ENCODE peak calls at places on chromosome 5, in seven cellular contexts. One of them, this sample, is unnamed.

GRCh38 chr5:95969646-95970358 is 8.2 kb upstream of the ELL2 start:
- DNase-seq in suprapubic skin: no peak
- DNase-seq in heart left ventricle: no peak
- DNase-seq in IMR-90: peak; percentile 84
- DNase-seq in Peyer's patch: no peak
- DNase-seq in transverse colon: no peak
- DNase-seq in esophagus squamous epithelium: no peak
- DNase-seq in this sample: no peak

GRCh38 chr5:33690736-33691135 is 201.1 kb downstream of the ADAMTS12 start:
- DNase-seq in suprapubic skin: no peak
- DNase-seq in heart left ventricle: no peak
- DNase-seq in IMR-90: peak; percentile 96
- DNase-seq in Peyer's patch: no peak
- DNase-seq in transverse colon: no peak
- DNase-seq in esophagus squamous epithelium: no peak
- DNase-seq in this sample: no peak

GRCh38 chr5:39100851-39101396 is 26.7 kb upstream of the RICTOR start:
- DNase-seq in suprapubic skin: no peak
- DNase-seq in heart left ventricle: no peak
- DNase-seq in IMR-90: peak; percentile 99
- DNase-seq in Peyer's patch: no peak
- DNase-seq in transverse colon: no peak
- DNase-seq in esophagus squamous epithelium: no peak
- DNase-seq in this sample: no peak

GRCh38 chr5:9895305-9895650 is 265.1 kb upstream of the TAS2R1 start:
- DNase-seq in suprapubic skin: no peak
- DNase-seq in heart left ventricle: no peak
- DNase-seq in IMR-90: no peak
- DNase-seq in Peyer's patch: no peak
- DNase-seq in transverse colon: no peak
- DNase-seq in esophagus squamous epithelium: no peak
- DNase-seq in this sample: no peak

GRCh38 chr5:65535529-65535987 is 27.4 kb downstream of the CENPK start:
- DNase-seq in suprapubic skin: no peak
- DNase-seq in heart left ventricle: no peak
- DNase-seq in IMR-90: peak; percentile 54
- DNase-seq in Peyer's patch: no peak
- DNase-seq in transverse colon: no peak
- DNase-seq in esophagus squamous epithelium: no peak
- DNase-seq in this sample: no peak

GRCh38 chr5:19739691-19740090 is 248.3 kb downstream of the CDH18 start:
- DNase-seq in suprapubic skin: no peak
- DNase-seq in heart left ventricle: no peak
- DNase-seq in IMR-90: no peak
- DNase-seq in Peyer's patch: no peak
- DNase-seq in transverse colon: no peak
- DNase-seq in esophagus squamous epithelium: no peak
- DNase-seq in this sample: no peak

GRCh38 chr5:76527685-76528161 is 95.5 kb downstream of the F2RL2 start:
- DNase-seq in suprapubic skin: no peak
- DNase-seq in heart left ventricle: no peak
- DNase-seq in IMR-90: peak; percentile 17
- DNase-seq in Peyer's patch: no peak
- DNase-seq in transverse colon: no peak
- DNase-seq in esophagus squamous epithelium: no peak
- DNase-seq in this sample: no peak

GRCh38 chr5:96476654-96477053 is 43.6 kb upstream of the PCSK1 start:
- DNase-seq in suprapubic skin: no peak
- DNase-seq in heart left ventricle: no peak
- DNase-seq in IMR-90: peak; percentile 69
- DNase-seq in Peyer's patch: no peak
- DNase-seq in transverse colon: no peak
- DNase-seq in esophagus squamous epithelium: no peak
- DNase-seq in this sample: no peak

GRCh38 chr5:81303563-81303962 is 2.2 kb downstream of the ZCCHC9 start:
- DNase-seq in suprapubic skin: no peak
- DNase-seq in heart left ventricle: no peak
- DNase-seq in IMR-90: peak; percentile 94
- DNase-seq in Peyer's patch: no peak
- DNase-seq in transverse colon: no peak
- DNase-seq in esophagus squamous epithelium: no peak
- DNase-seq in this sample: no peak

GRCh38 chr5:139185589-139185988 is 12.6 kb downstream of the SIL1 start:
- DNase-seq in suprapubic skin: no peak
- DNase-seq in heart left ventricle: no peak
- DNase-seq in IMR-90: no peak
- DNase-seq in Peyer's patch: no peak
- DNase-seq in transverse colon: no peak
- DNase-seq in esophagus squamous epithelium: no peak
- DNase-seq in this sample: no peak

GRCh38 chr5:92552206-92553160 is 1028.5 kb downstream of the NR2F1-AS1 start:
- DNase-seq in suprapubic skin: no peak
- DNase-seq in heart left ventricle: no peak
- DNase-seq in IMR-90: peak; percentile 99
- DNase-seq in Peyer's patch: no peak
- DNase-seq in transverse colon: no peak
- DNase-seq in esophagus squamous epithelium: no peak
- DNase-seq in this sample: no peak

GRCh38 chr5:142792012-142792864 is 22.1 kb downstream of the ARHGAP26 start:
- DNase-seq in suprapubic skin: no peak
- DNase-seq in heart left ventricle: no peak
- DNase-seq in IMR-90: no peak
- DNase-seq in Peyer's patch: no peak
- DNase-seq in transverse colon: no peak
- DNase-seq in esophagus squamous epithelium: no peak
- DNase-seq in this sample: no peak

GRCh38 chr5:33049298-33049697 is 338.2 kb downstream of the NPR3 start:
- DNase-seq in suprapubic skin: no peak
- DNase-seq in heart left ventricle: no peak
- DNase-seq in IMR-90: no peak
- DNase-seq in Peyer's patch: no peak
- DNase-seq in transverse colon: no peak
- DNase-seq in esophagus squamous epithelium: no peak
- DNase-seq in this sample: no peak

GRCh38 chr5:133938932-133939331 is 29.5 kb downstream of the C5orf15 start:
- DNase-seq in suprapubic skin: no peak
- DNase-seq in heart left ventricle: no peak
- DNase-seq in IMR-90: no peak
- DNase-seq in Peyer's patch: no peak
- DNase-seq in transverse colon: no peak
- DNase-seq in esophagus squamous epithelium: no peak
- DNase-seq in this sample: no peak

GRCh38 chr5:159874308-159874707 is 42.0 kb upstream of the ADRA1B start:
- DNase-seq in suprapubic skin: no peak
- DNase-seq in heart left ventricle: no peak
- DNase-seq in IMR-90: peak; percentile 43
- DNase-seq in Peyer's patch: no peak
- DNase-seq in transverse colon: no peak
- DNase-seq in esophagus squamous epithelium: no peak
- DNase-seq in this sample: no peak

DNA sequence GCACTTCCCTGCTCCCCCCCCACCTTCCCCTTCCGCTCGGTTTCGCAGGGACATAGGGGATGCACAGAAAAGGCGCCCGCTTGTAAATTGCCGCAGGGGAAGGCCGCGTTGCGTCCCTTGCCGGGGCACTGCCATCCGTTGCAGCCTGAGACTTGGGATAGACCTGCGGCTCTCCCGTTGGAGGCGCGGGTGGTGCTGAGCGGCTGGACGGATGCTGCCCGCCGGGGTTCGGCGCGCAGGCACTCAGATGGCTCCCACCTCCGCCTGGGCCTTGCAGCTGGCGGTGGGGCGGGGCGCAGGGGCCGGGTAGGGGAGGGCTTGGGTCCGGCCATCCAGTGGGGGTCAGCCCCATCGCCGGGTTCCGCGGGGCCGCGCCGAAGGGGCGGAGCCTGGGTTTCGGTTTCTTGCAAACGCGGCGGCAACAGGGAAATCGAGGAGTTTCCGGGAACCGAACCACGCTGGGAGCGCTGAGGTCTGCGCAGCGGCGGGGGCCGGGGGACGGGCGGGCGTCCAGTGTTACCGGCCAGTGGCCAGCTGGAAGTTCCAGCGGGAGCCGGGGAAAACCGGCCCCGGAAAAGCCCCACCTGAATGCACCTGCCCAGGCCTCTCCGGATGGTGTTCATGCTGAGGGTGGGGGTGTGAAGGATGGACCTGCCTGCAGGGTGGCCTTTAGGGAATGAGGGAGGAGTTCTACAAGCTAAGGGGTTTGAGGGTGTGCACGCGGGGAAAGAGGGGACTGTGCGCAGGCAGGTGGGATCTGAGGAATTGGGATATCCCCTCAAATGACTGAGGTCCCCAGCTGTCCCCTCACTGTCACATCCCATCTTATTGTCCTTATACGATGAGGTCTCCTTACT is 6.3 kb upstream of the IRF1 start:
- DNase-seq in suprapubic skin: peak; percentile 94
- DNase-seq in heart left ventricle: peak; percentile 96
- DNase-seq in IMR-90: peak; percentile 87
- DNase-seq in Peyer's patch: peak; percentile 94
- DNase-seq in transverse colon: peak; percentile 95
- DNase-seq in esophagus squamous epithelium: peak; percentile 52
- DNase-seq in this sample: peak; percentile 97
- TF ChIP-seq POLR2A in suprapubic skin: no peak
- TF ChIP-seq POLR2A in heart left ventricle: no peak
- TF ChIP-seq POLR2A in IMR-90: no peak
- TF ChIP-seq POLR2A in Peyer's patch: peak; percentile 53
- TF ChIP-seq POLR2A in transverse colon: peak; percentile 59
- TF ChIP-seq POLR2A in esophagus squamous epithelium: peak; percentile 55
- TF ChIP-seq POLR2A in this sample: no peak

DNA sequence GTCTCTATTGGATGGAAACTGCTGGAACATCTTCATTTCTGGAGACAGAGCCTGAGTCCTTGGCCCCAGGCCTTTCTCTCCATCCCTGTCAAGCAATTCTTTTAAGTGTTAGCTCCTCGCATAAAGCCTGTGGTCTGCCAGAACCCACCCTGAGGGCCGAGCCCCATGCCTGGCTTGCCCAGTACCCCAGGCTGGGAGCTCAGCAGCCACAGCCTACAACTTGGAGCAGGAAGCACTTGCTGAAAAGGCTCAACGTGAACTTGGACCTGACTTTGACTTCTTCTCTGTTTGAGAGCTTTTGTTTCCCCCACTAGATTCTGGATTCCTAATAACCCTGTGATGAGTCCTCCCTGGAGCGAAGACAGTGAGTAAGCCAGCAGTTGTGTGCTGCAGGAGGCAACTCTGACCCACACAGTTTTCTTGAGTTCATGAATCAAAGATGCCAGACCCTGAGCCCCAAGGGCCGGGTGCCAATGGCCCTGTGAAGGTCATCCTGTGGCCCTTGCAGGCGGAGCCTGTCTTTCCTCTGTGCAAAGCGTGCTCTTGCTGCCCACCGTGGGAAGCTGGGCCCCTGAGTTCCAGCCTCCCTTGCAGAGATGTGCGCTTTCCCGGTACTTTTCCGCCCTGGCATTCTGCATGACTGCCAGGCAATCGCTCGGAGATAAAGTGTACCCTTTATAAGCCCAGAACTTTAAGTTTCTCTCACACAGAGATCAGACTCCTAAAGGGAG is 64.3 kb upstream of the RUFY1 start:
- DNase-seq in suprapubic skin: no peak
- DNase-seq in heart left ventricle: no peak
- DNase-seq in IMR-90: peak; percentile 15
- DNase-seq in Peyer's patch: no peak
- DNase-seq in transverse colon: no peak
- DNase-seq in esophagus squamous epithelium: no peak
- DNase-seq in this sample: peak; percentile 61
- H3K9me3 ChIP-seq in suprapubic skin: no peaks in the 10 kb centered on the region
- H3K9me3 ChIP-seq in heart left ventricle: no peaks in the 10 kb centered on the region
- H3K9me3 ChIP-seq in IMR-90: peaks cover 2% of the 10 kb centered on the region
- H3K9me3 ChIP-seq in Peyer's patch: no peaks in the 10 kb centered on the region
- H3K9me3 ChIP-seq in transverse colon: no peaks in the 10 kb centered on the region
- H3K9me3 ChIP-seq in esophagus squamous epithelium: no peaks in the 10 kb centered on the region
- H3K9me3 ChIP-seq in this sample: no peaks in the 10 kb centered on the region

GRCh38 chr5:137997726-137998213 is 35.1 kb downstream of the FAM13B start:
- DNase-seq in suprapubic skin: no peak
- DNase-seq in heart left ventricle: no peak
- DNase-seq in IMR-90: peak; percentile 35
- DNase-seq in Peyer's patch: no peak
- DNase-seq in transverse colon: no peak
- DNase-seq in esophagus squamous epithelium: no peak
- DNase-seq in this sample: no peak
- TF ChIP-seq POLR2A in suprapubic skin: no peak
- TF ChIP-seq POLR2A in heart left ventricle: no peak
- TF ChIP-seq POLR2A in IMR-90: no peak
- TF ChIP-seq POLR2A in Peyer's patch: no peak
- TF ChIP-seq POLR2A in transverse colon: no peak
- TF ChIP-seq POLR2A in esophagus squamous epithelium: no peak
- TF ChIP-seq POLR2A in this sample: no peak

DNA sequence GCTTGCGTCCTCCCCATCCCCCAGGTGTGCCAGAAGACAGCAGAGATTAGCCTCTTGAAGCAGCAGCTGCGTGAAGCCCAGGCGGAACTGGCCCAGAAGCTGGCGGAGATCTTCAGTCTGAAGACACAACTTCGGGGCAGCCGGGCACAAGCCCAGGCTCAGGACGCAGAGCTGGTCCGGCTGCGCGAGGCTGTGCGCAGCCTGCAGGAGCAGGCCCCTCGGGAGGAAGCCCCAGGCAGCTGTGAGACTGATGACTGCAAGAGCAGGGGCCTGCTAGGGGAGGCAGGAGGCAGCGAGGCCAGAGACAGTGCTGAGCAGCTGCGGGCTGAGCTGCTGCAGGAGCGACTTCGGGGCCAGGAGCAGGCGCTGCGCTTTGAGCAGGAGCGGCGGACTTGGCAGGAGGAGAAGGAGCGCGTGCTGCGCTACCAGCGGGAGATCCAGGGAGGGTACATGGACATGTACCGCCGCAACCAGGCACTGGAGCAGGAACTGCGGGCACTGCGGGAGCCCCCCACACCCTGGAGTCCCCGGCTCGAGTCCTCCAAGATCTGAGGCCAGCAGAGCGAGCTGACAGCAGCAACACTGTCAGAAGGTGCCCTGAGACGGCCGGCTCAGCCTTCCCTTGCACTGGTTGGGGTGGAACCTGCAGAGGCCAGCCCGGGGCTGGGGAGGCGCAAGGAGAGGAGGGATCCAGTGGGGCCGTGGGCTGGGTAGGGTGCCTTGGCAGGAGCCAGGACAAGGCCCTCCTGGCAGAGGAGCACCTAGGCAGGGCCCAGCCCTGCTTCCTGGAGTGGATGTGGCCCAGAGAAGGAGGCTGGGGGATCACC is 8.3 kb downstream of the N4BP3 start:
- DNase-seq in suprapubic skin: no peak
- DNase-seq in heart left ventricle: peak; percentile 73
- DNase-seq in IMR-90: no peak
- DNase-seq in Peyer's patch: no peak
- DNase-seq in transverse colon: no peak
- DNase-seq in esophagus squamous epithelium: no peak
- DNase-seq in this sample: no peak
- H3K9me3 ChIP-seq in suprapubic skin: no peaks in the 10 kb centered on the region
- H3K9me3 ChIP-seq in heart left ventricle: no peaks in the 10 kb centered on the region
- H3K9me3 ChIP-seq in IMR-90: no peaks in the 10 kb centered on the region
- H3K9me3 ChIP-seq in Peyer's patch: no peaks in the 10 kb centered on the region
- H3K9me3 ChIP-seq in transverse colon: no peaks in the 10 kb centered on the region
- H3K9me3 ChIP-seq in esophagus squamous epithelium: no peaks in the 10 kb centered on the region
- H3K9me3 ChIP-seq in this sample: no peaks in the 10 kb centered on the region

GRCh38 chr5:175696139-175696854 is 38.4 kb downstream of the HRH2 start:
- DNase-seq in suprapubic skin: peak; percentile 73
- DNase-seq in heart left ventricle: peak; percentile 90
- DNase-seq in IMR-90: no peak
- DNase-seq in Peyer's patch: peak; percentile 83
- DNase-seq in transverse colon: peak; percentile 72
- DNase-seq in esophagus squamous epithelium: no peak
- DNase-seq in this sample: peak; percentile 94
- TF ChIP-seq POLR2A in suprapubic skin: no peak
- TF ChIP-seq POLR2A in heart left ventricle: no peak
- TF ChIP-seq POLR2A in IMR-90: no peak
- TF ChIP-seq POLR2A in Peyer's patch: peak; percentile 16
- TF ChIP-seq POLR2A in transverse colon: no peak
- TF ChIP-seq POLR2A in esophagus squamous epithelium: no peak
- TF ChIP-seq POLR2A in this sample: no peak

GRCh38 chr5:37283214-37283820 is 34.1 kb upstream of the CPLANE1 start:
- DNase-seq in suprapubic skin: no peak
- DNase-seq in heart left ventricle: no peak
- DNase-seq in IMR-90: no peak
- DNase-seq in Peyer's patch: no peak
- DNase-seq in transverse colon: no peak
- DNase-seq in esophagus squamous epithelium: no peak
- DNase-seq in this sample: no peak
- H3K9me3 ChIP-seq in suprapubic skin: peaks cover 12% of the 10 kb centered on the region
- H3K9me3 ChIP-seq in heart left ventricle: no peaks in the 10 kb centered on the region
- H3K9me3 ChIP-seq in IMR-90: peaks cover 13% of the 10 kb centered on the region
- H3K9me3 ChIP-seq in Peyer's patch: no peaks in the 10 kb centered on the region
- H3K9me3 ChIP-seq in transverse colon: peaks cover 6% of the 10 kb centered on the region
- H3K9me3 ChIP-seq in esophagus squamous epithelium: peaks cover 4% of the 10 kb centered on the region
- H3K9me3 ChIP-seq in this sample: no peaks in the 10 kb centered on the region